ENCODE peak calls at places on chromosome X, in five cellular contexts. One of them, this sample, is unnamed.

GRCh38 chrX:10415704-10416001 is 204.7 kb downstream of the MID1 start:
- DNase-seq in occipital lobe: no peak
- DNase-seq in DMS153: no peak
- DNase-seq in fibroblast of the aortic adventitia: peak; percentile 45
- DNase-seq in MM.1S: no peak
- DNase-seq in this sample: no peak

GRCh38 chrX:18377802-18378201 is 23.3 kb upstream of the SCML2 start:
- DNase-seq in MM.1S: peak; percentile 30
- DNase-seq in occipital lobe: no peak
- DNase-seq in DMS153: no peak
- DNase-seq in fibroblast of the aortic adventitia: peak; percentile 27
- DNase-seq in this sample: peak; percentile 23

GRCh38 chrX:117376460-117376859 is 740.1 kb downstream of the KLHL13 start:
- DNase-seq in occipital lobe: no peak
- DNase-seq in fibroblast of the aortic adventitia: no peak
- DNase-seq in DMS153: no peak
- DNase-seq in MM.1S: no peak
- DNase-seq in this sample: no peak

GRCh38 chrX:55240788-55241187 is 20.6 kb downstream of the PAGE5 start:
- DNase-seq in MM.1S: no peak
- DNase-seq in occipital lobe: no peak
- DNase-seq in DMS153: no peak
- DNase-seq in fibroblast of the aortic adventitia: no peak
- DNase-seq in this sample: no peak

GRCh38 chrX:110847334-110847733 is 51.7 kb upstream of the CHRDL1 start:
- DNase-seq in fibroblast of the aortic adventitia: peak; percentile 81
- DNase-seq in DMS153: peak; percentile 1
- DNase-seq in MM.1S: peak; percentile 80
- DNase-seq in occipital lobe: no peak
- DNase-seq in this sample: peak; percentile 55

GRCh38 chrX:20517565-20517964 is 250.9 kb upstream of the RPS6KA3 start:
- DNase-seq in DMS153: no peak
- DNase-seq in fibroblast of the aortic adventitia: peak; percentile 68
- DNase-seq in occipital lobe: no peak
- DNase-seq in MM.1S: no peak
- DNase-seq in this sample: no peak

GRCh38 chrX:150502091-150502490 is 66.3 kb upstream of the MTM1 start:
- DNase-seq in occipital lobe: no peak
- DNase-seq in MM.1S: no peak
- DNase-seq in fibroblast of the aortic adventitia: no peak
- DNase-seq in DMS153: no peak
- DNase-seq in this sample: no peak

GRCh38 chrX:153900806-153901752 is 3.4 kb upstream of the AVPR2 start:
- DNase-seq in MM.1S: peak; percentile 78
- DNase-seq in occipital lobe: no peak
- DNase-seq in DMS153: peak; percentile 90
- DNase-seq in fibroblast of the aortic adventitia: peak; percentile 75
- DNase-seq in this sample: peak; percentile 55

GRCh38 chrX:46208225-46208854 is 336.9 kb downstream of the ZNF674 start:
- DNase-seq in fibroblast of the aortic adventitia: peak; percentile 8
- DNase-seq in MM.1S: peak; percentile 74
- DNase-seq in occipital lobe: no peak
- DNase-seq in DMS153: no peak
- DNase-seq in this sample: no peak

GRCh38 chrX:151977923-151978322 is 3.4 kb upstream of the GABRE start:
- DNase-seq in MM.1S: no peak
- DNase-seq in fibroblast of the aortic adventitia: no peak
- DNase-seq in occipital lobe: no peak
- DNase-seq in DMS153: no peak
- DNase-seq in this sample: no peak

GRCh38 chrX:101485212-101486064 is at the start of gene ARMCX4:
- DNase-seq in occipital lobe: peak; percentile 56
- DNase-seq in fibroblast of the aortic adventitia: peak; percentile 39
- DNase-seq in DMS153: peak; percentile 8
- DNase-seq in MM.1S: no peak
- DNase-seq in this sample: peak; percentile 34

GRCh38 chrX:45900751-45901150 is 644.5 kb downstream of the ZNF674 start:
- DNase-seq in occipital lobe: no peak
- DNase-seq in MM.1S: no peak
- DNase-seq in fibroblast of the aortic adventitia: peak; percentile 20
- DNase-seq in DMS153: no peak
- DNase-seq in this sample: no peak

GRCh38 chrX:27964432-27964831 is 16.8 kb downstream of the DCAF8L1 start:
- DNase-seq in occipital lobe: no peak
- DNase-seq in MM.1S: no peak
- DNase-seq in fibroblast of the aortic adventitia: peak; percentile 0
- DNase-seq in DMS153: no peak
- DNase-seq in this sample: no peak

GRCh38 chrX:69424910-69425309 is 79.2 kb upstream of the NALF2 start:
- DNase-seq in occipital lobe: no peak
- DNase-seq in fibroblast of the aortic adventitia: no peak
- DNase-seq in MM.1S: no peak
- DNase-seq in DMS153: no peak
- DNase-seq in this sample: no peak

GRCh38 chrX:13029831-13030771 is 14.3 kb downstream of the FAM9C start:
- DNase-seq in MM.1S: no peak
- DNase-seq in occipital lobe: no peak
- DNase-seq in DMS153: no peak
- DNase-seq in fibroblast of the aortic adventitia: no peak
- DNase-seq in this sample: no peak

GRCh38 chrX:110532527-110532926 is 173.9 kb downstream of the RTL9 start:
- DNase-seq in MM.1S: no peak
- DNase-seq in occipital lobe: no peak
- DNase-seq in DMS153: no peak
- DNase-seq in fibroblast of the aortic adventitia: no peak
- DNase-seq in this sample: no peak

GRCh38 chrX:12447448-12448154 is 309.3 kb downstream of the FRMPD4 start:
- DNase-seq in DMS153: no peak
- DNase-seq in MM.1S: no peak
- DNase-seq in occipital lobe: no peak
- DNase-seq in fibroblast of the aortic adventitia: peak; percentile 90
- DNase-seq in this sample: no peak